ENCODE peak calls at places on chromosomes 12 and 14, in seven cellular contexts. Y, K, P, H, J, M and R are unnamed samples.

GRCh38 chr14:85534435-85534834 is 4.5 kb downstream of the FLRT2 start:
- DNase-seq in Y (no peak), K (no peak), P (no peak), H (peak), J (no peak), M (no peak), R (peak)

GRCh38 chr14:101101456-101102056 is 198.0 kb upstream of the RTL1 start:
- DNase-seq in Y (no peak), K (peak), P (peak), H (no peak), J (no peak), M (peak), R (no peak)

GRCh38 chr12:4025420-4026358 is 152.5 kb upstream of the PARP11 start:
- DNase-seq in Y (no peak), K (no peak), P (no peak), H (peak), J (no peak), M (no peak), R (no peak)

GRCh38 chr12:58877243-58877743 is 43.0 kb downstream of the LRIG3 start:
- DNase-seq in Y (no peak), K (no peak), P (peak), H (no peak), J (peak), M (peak), R (peak)

GRCh38 chr14:78446807-78447206 is 276.6 kb downstream of the NRXN3 start:
- DNase-seq in Y (no peak), K (no peak), P (no peak), H (peak), J (peak), M (peak), R (no peak)

GRCh38 chr12:86261142-86261541 is 5.0 kb upstream of the MGAT4C start:
- DNase-seq in Y (no peak), K (no peak), P (peak), H (no peak), J (no peak), M (peak), R (no peak)

GRCh38 chr12:7472060-7472459 is 28.1 kb upstream of the CD163L1 start:
- DNase-seq in Y (no peak), K (no peak), P (no peak), H (no peak), J (no peak), M (no peak), R (no peak)

GRCh38 chr12:68958337-68958736 is 25.4 kb upstream of the CPM start:
- DNase-seq in Y (no peak), K (no peak), P (no peak), H (no peak), J (no peak), M (no peak), R (no peak)

GRCh38 chr12:92074889-92075288 is 70.8 kb downstream of the BTG1 start:
- DNase-seq in Y (no peak), K (no peak), P (no peak), H (no peak), J (no peak), M (no peak), R (no peak)

GRCh38 chr14:32702571-32702970 is 236.1 kb upstream of the NPAS3 start:
- DNase-seq in Y (peak), K (no peak), P (peak), H (peak), J (peak), M (peak), R (no peak)

GRCh38 chr12:131511391-131511802 is 199.5 kb upstream of the SFSWAP start:
- DNase-seq in Y (no peak), K (peak), P (peak), H (peak), J (peak), M (no peak), R (no peak)

GRCh38 chr12:84772281-84772680 is 140.3 kb downstream of the SLC6A15 start:
- DNase-seq in Y (no peak), K (no peak), P (peak), H (no peak), J (no peak), M (peak), R (peak)

GRCh38 chr12:80189241-80189640 is 89.9 kb downstream of the OTOGL start:
- DNase-seq in Y (no peak), K (no peak), P (peak), H (no peak), J (peak), M (peak), R (peak)

GRCh38 chr12:44510510-44510909 is 365.6 kb downstream of the NELL2 start:
- DNase-seq in Y (no peak), K (no peak), P (no peak), H (peak), J (no peak), M (no peak), R (no peak)

GRCh38 chr12:68374315-68374982 is 42.3 kb upstream of the MDM1 start:
- DNase-seq in Y (no peak), K (no peak), P (no peak), H (no peak), J (no peak), M (no peak), R (no peak)

GRCh38 chr12:90333939-90334338 is 621.0 kb downstream of the CCER1 start:
- DNase-seq in Y (no peak), K (no peak), P (peak), H (no peak), J (peak), M (peak), R (peak)

GRCh38 chr12:63968685-63969084 is 124.2 kb downstream of the SRGAP1 start:
- DNase-seq in Y (no peak), K (no peak), P (no peak), H (no peak), J (no peak), M (no peak), R (no peak)

GRCh38 chr14:34911209-34912150 is 36.3 kb upstream of the BAZ1A start:
- DNase-seq in Y (no peak), K (no peak), P (peak), H (no peak), J (peak), M (peak), R (no peak)

GRCh38 chr12:53677612-53678133 is 1.8 kb upstream of the ATP5MC2 start:
- DNase-seq in Y (no peak), K (no peak), P (no peak), H (no peak), J (no peak), M (no peak), R (peak)

GRCh38 chr14:100979780-100980179 is 76.3 kb upstream of the RTL1 start:
- DNase-seq in Y (no peak), K (no peak), P (peak), H (no peak), J (peak), M (peak), R (peak)

GRCh38 chr12:132488127-132489077 is 1.5 kb upstream of the FBRSL1 start:
- DNase-seq in Y (peak), K (peak), P (no peak), H (no peak), J (no peak), M (no peak), R (no peak)

GRCh38 chr14:55889124-55889523 is 229.1 kb upstream of the PELI2 start:
- DNase-seq in Y (no peak), K (no peak), P (no peak), H (no peak), J (no peak), M (no peak), R (no peak)

GRCh38 chr12:69129564-69129963 is 109.8 kb upstream of the CPSF6 start:
- DNase-seq in Y (no peak), K (no peak), P (no peak), H (no peak), J (no peak), M (no peak), R (no peak)

GRCh38 chr12:95164656-95165055 is 52.6 kb downstream of the FGD6 start:
- DNase-seq in Y (no peak), K (no peak), P (peak), H (no peak), J (no peak), M (peak), R (no peak)

GRCh38 chr14:74941676-74942097 is 13.7 kb downstream of the PGF start:
- DNase-seq in Y (peak), K (peak), P (peak), H (no peak), J (peak), M (peak), R (peak)

GRCh38 chr12:120079352-120080042 is 37.1 kb downstream of the RAB35 start:
- DNase-seq in Y (no peak), K (no peak), P (no peak), H (no peak), J (no peak), M (peak), R (no peak)

GRCh38 chr12:50505386-50505827 is 622 bp downstream of the DIP2B start:
- DNase-seq in Y (peak), K (no peak), P (peak), H (no peak), J (peak), M (peak), R (no peak)

GRCh38 chr12:29930503-29930902 is 146.8 kb upstream of the TMTC1 start:
- DNase-seq in Y (no peak), K (no peak), P (no peak), H (no peak), J (no peak), M (no peak), R (no peak)

GRCh38 chr14:100692859-100693558 is 33.7 kb upstream of the DLK1 start:
- DNase-seq in Y (no peak), K (no peak), P (peak), H (no peak), J (peak), M (peak), R (peak)

GRCh38 chr12:124727244-124727673 is 136.4 kb downstream of the SCARB1 start:
- DNase-seq in Y (peak), K (no peak), P (peak), H (no peak), J (no peak), M (peak), R (peak)

GRCh38 chr12:121811434-121812319 is 7.9 kb downstream of the SETD1B start:
- DNase-seq in Y (peak), K (peak), P (peak), H (peak), J (peak), M (peak), R (peak)

GRCh38 chr14:100784523-100785337 is 41.2 kb upstream of the MEG3 start:
- DNase-seq in Y (no peak), K (no peak), P (no peak), H (no peak), J (no peak), M (no peak), R (no peak)

GRCh38 chr12:116370886-116371580 is 93.5 kb upstream of the MED13L start:
- DNase-seq in Y (no peak), K (no peak), P (peak), H (no peak), J (no peak), M (no peak), R (peak)

GRCh38 chr14:73295198-73295796 is 58.0 kb downstream of the PAPLN start:
- DNase-seq in Y (no peak), K (no peak), P (peak), H (peak), J (peak), M (peak), R (peak)

GRCh38 chr12:69388371-69388770 is 28.8 kb downstream of the YEATS4 start:
- DNase-seq in Y (no peak), K (no peak), P (peak), H (no peak), J (no peak), M (peak), R (peak)

GRCh38 chr14:70698288-70698687 is 56.6 kb downstream of the TTC9 start:
- DNase-seq in Y (peak), K (no peak), P (peak), H (no peak), J (peak), M (peak), R (peak)

GRCh38 chr14:105864116-105864515 is 337.7 kb downstream of the TMEM121 start:
- DNase-seq in Y (no peak), K (peak), P (no peak), H (no peak), J (no peak), M (no peak), R (no peak)

GRCh38 chr12:24960222-24960855 is 11.4 kb upstream of the BCAT1 start:
- DNase-seq in Y (no peak), K (no peak), P (peak), H (peak), J (peak), M (peak), R (peak)

GRCh38 chr14:39229222-39229543 is 4.5 kb upstream of the MIA2 start:
- DNase-seq in Y (no peak), K (peak), P (peak), H (no peak), J (no peak), M (peak), R (peak)

DNA sequence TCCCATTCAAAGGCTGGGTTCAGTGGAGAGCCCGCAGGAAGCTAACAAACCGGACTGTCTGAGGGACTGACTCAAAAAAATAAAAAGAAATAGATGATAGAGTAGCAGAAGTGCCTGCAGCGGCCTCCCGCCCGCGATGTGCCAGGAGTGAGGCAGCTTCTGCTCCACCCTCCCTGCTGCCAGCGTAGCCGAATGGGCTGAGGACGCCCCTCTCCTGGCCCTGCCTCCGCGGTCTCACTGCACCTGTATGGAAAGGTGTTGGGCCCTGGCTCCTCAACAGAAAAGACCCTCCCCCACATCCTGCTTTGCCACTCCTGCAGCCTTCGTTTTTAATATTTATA is 97.9 kb downstream of the GCH1 start:
- DNase-seq in Y (no peak), K (no peak), P (no peak), H (peak), J (no peak), M (no peak), R (no peak)
- TF ChIP-seq CTCF in Y (no peak), K (no peak), P (no peak), H (no peak), J (no peak), M (no peak), R (no peak)

GRCh38 chr12:117967512-117967911 is 1.3 kb downstream of the KSR2 start:
- DNase-seq in Y (no peak), K (no peak), P (no peak), H (peak), J (no peak), M (no peak), R (no peak)

GRCh38 chr12:117970334-117970733 is 1.5 kb upstream of the KSR2 start:
- DNase-seq in Y (no peak), K (no peak), P (no peak), H (no peak), J (no peak), M (no peak), R (no peak)

GRCh38 chr12:117967043-117967442 is 1.7 kb downstream of the KSR2 start:
- DNase-seq in Y (no peak), K (no peak), P (no peak), H (peak), J (no peak), M (no peak), R (no peak)

GRCh38 chr12:117968084-117968789 is 553 bp downstream of the KSR2 start:
- DNase-seq in Y (no peak), K (no peak), P (no peak), H (peak), J (no peak), M (no peak), R (no peak)

GRCh38 chr12:117968826-117969659 is at the start of gene KSR2:
- DNase-seq in Y (no peak), K (peak), P (peak), H (peak), J (peak), M (peak), R (no peak)
- H3K4me3 ChIP-seq in Y (peak), K (peak), P (peak), H (peak), J (peak), M (peak), R (peak)

GRCh38 chr12:76878899-76879709 is at the start of gene CSRP2:
- DNase-seq in Y (peak), K (peak), P (peak), H (peak), J (peak), M (peak), R (peak)
- TF ChIP-seq CTCF in Y (peak), K (no peak), P (peak), H (peak), J (peak), M (peak), R (peak)

DNA sequence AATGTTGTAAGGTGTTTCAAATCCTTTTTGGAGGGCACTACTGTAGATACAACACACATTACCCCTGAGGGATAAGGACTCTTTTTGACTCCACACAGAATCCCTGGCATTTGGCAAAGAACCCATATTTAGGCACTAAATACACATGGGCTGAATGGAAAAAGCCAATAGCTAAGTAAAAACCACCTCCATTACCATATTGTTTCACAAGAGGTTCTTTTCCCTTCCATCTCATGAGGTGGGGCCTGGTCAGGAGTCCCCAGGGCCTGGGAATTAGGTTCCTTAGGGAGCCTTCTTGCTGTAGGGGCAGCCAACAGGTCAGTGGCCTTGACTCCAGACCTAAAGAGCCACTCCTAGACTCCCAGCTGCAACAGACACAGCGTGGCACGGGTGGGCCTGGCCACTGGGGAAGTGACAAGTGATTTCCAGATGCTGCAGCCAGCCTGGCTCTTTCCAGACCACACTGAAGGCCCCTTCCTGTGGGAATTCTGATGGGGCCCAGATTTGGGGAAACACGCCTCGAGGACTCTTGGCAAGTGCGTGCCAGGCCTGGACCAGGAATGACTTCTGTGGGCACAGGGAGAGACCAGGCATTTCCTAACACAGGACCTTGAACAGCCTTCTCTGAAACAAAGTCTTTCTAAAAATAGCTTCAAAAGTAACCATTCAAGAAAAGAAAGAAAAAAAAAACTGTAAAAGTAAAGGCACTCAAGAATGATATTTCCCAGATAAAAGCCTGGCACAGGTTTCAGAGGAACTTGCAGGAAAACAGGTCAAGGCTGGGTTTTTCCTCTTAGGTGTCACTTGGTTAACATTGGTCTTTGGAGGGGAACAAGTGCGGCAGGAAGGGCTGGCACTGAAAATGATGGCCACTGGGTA is 18.1 kb downstream of the SSH1 start:
- DNase-seq in Y (peak), K (no peak), P (peak), H (no peak), J (no peak), M (peak), R (peak)
- H3K4me3 ChIP-seq in Y (no peak), K (no peak), P (no peak), H (no peak), J (no peak), M (no peak), R (no peak)

DNA sequence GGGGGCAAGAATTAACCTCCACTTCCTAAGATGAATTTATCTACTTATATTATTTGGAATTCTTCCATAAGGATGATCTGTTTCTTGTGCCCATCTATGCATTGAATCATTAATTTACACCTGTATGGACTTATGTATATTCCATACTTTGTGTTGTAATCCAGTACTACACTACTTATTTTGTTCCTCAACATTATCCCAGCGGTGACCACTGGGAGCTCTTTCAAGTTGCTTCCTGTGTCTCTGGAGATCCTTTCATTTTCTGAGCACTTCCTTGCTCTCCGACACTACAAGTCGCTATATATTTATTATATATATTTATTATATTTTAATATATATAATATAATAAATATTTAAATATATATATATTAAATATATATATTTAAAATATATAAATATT is 54.9 kb upstream of the SCN8A start:
- DNase-seq in Y (no peak), K (no peak), P (peak), H (peak), J (no peak), M (peak), R (no peak)
- TF ChIP-seq CTCF in Y (no peak), K (no peak), P (no peak), H (no peak), J (peak), M (peak), R (no peak)

GRCh38 chr12:57090924-57091632 is 2.2 kb downstream of the NAB2 start:
- DNase-seq in Y (no peak), K (no peak), P (peak), H (no peak), J (no peak), M (no peak), R (peak)
- H3K4me3 ChIP-seq in Y (peak), K (no peak), P (peak), H (no peak), J (peak), M (peak), R (peak)

DNA sequence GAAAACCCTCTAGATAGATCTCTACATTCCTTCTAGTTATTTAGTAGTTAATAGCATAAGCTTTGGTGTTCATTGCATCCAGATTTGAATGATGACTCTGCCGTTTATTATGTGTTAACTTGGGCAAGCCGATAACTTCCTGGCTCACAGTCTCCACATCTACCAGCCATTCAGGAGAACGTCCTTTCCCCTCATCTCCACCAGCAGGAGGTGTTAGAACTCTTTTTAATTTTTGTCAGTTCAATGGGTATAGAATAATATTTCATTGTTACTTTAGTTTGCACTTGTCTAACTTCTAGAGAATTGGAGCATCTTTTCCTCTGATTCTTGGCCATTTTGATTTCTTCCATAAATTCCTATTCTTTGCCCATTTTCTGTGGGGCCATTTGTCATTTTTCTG is 30.0 kb upstream of the WSCD2 start:
- DNase-seq in Y (no peak), K (no peak), P (no peak), H (peak), J (no peak), M (no peak), R (no peak)
- TF ChIP-seq CTCF in Y (peak), K (no peak), P (no peak), H (peak), J (no peak), M (no peak), R (no peak)